ENCODE peak calls at places on chromosomes 4 and X, in seven cellular contexts. One of them, this sample, is unnamed.

GRCh38 chr4:169417629-169418282 is 147.0 kb upstream of the SH3RF1 start:
- DNase-seq in tibial nerve: no peak
- DNase-seq in MM.1S: no peak
- DNase-seq in neural progenitor cell: no peak
- DNase-seq in thyroid gland: no peak
- DNase-seq in iPS DF 6.9: no peak
- DNase-seq in mesenchymal stem cell: no peak
- DNase-seq in this sample: no peak

GRCh38 chr4:123699823-123700822 is 303.5 kb downstream of the SPRY1 start:
- DNase-seq in neural progenitor cell: peak; percentile 10
- DNase-seq in iPS DF 6.9: no peak
- DNase-seq in MM.1S: no peak
- DNase-seq in thyroid gland: no peak
- DNase-seq in tibial nerve: no peak
- DNase-seq in mesenchymal stem cell: peak; percentile 88
- DNase-seq in this sample: peak; percentile 42

GRCh38 chr4:142500966-142501365 is 345.1 kb downstream of the INPP4B start:
- DNase-seq in thyroid gland: no peak
- DNase-seq in mesenchymal stem cell: no peak
- DNase-seq in neural progenitor cell: no peak
- DNase-seq in iPS DF 6.9: no peak
- DNase-seq in tibial nerve: no peak
- DNase-seq in MM.1S: no peak
- DNase-seq in this sample: no peak

GRCh38 chr4:15920723-15921591 is 17.6 kb downstream of the FGFBP1 start:
- DNase-seq in neural progenitor cell: no peak
- DNase-seq in mesenchymal stem cell: peak; percentile 96
- DNase-seq in iPS DF 6.9: no peak
- DNase-seq in MM.1S: no peak
- DNase-seq in tibial nerve: peak; percentile 20
- DNase-seq in thyroid gland: peak; percentile 68
- DNase-seq in this sample: peak; percentile 26

GRCh38 chrX:47936224-47936939 is 67.4 kb downstream of the ZNF182 start:
- DNase-seq in thyroid gland: no peak
- DNase-seq in neural progenitor cell: peak; percentile 17
- DNase-seq in tibial nerve: no peak
- DNase-seq in MM.1S: peak; percentile 80
- DNase-seq in mesenchymal stem cell: no peak
- DNase-seq in iPS DF 6.9: no peak
- DNase-seq in this sample: no peak

GRCh38 chr4:113289736-113290135 is 240.3 kb downstream of the ANK2 start:
- DNase-seq in neural progenitor cell: no peak
- DNase-seq in tibial nerve: no peak
- DNase-seq in iPS DF 6.9: no peak
- DNase-seq in thyroid gland: no peak
- DNase-seq in MM.1S: no peak
- DNase-seq in mesenchymal stem cell: no peak
- DNase-seq in this sample: no peak

GRCh38 chrX:51463322-51463721 is 33.1 kb downstream of the NUDT11 start:
- DNase-seq in neural progenitor cell: no peak
- DNase-seq in iPS DF 6.9: no peak
- DNase-seq in MM.1S: no peak
- DNase-seq in thyroid gland: no peak
- DNase-seq in mesenchymal stem cell: no peak
- DNase-seq in tibial nerve: no peak
- DNase-seq in this sample: no peak

GRCh38 chrX:41887691-41888090 is 35.7 kb downstream of the CASK start:
- DNase-seq in neural progenitor cell: no peak
- DNase-seq in tibial nerve: no peak
- DNase-seq in MM.1S: no peak
- DNase-seq in mesenchymal stem cell: no peak
- DNase-seq in thyroid gland: no peak
- DNase-seq in iPS DF 6.9: no peak
- DNase-seq in this sample: no peak

GRCh38 chr4:142940614-142941013 is 94.5 kb upstream of the INPP4B start:
- DNase-seq in MM.1S: no peak
- DNase-seq in iPS DF 6.9: no peak
- DNase-seq in tibial nerve: no peak
- DNase-seq in neural progenitor cell: no peak
- DNase-seq in thyroid gland: peak; percentile 25
- DNase-seq in mesenchymal stem cell: no peak
- DNase-seq in this sample: peak; percentile 36

GRCh38 chrX:37716502-37717068 is 31.0 kb downstream of the XK start:
- DNase-seq in neural progenitor cell: no peak
- DNase-seq in thyroid gland: no peak
- DNase-seq in iPS DF 6.9: no peak
- DNase-seq in tibial nerve: no peak
- DNase-seq in mesenchymal stem cell: no peak
- DNase-seq in MM.1S: no peak
- DNase-seq in this sample: no peak

GRCh38 chrX:11953615-11954014 is 184.7 kb upstream of the FRMPD4 start:
- DNase-seq in iPS DF 6.9: no peak
- DNase-seq in tibial nerve: no peak
- DNase-seq in MM.1S: no peak
- DNase-seq in neural progenitor cell: peak; percentile 42
- DNase-seq in mesenchymal stem cell: peak; percentile 92
- DNase-seq in thyroid gland: no peak
- DNase-seq in this sample: no peak

GRCh38 chr4:21699437-21699836 is 249.1 kb downstream of the KCNIP4 start:
- DNase-seq in MM.1S: no peak
- DNase-seq in thyroid gland: no peak
- DNase-seq in iPS DF 6.9: no peak
- DNase-seq in mesenchymal stem cell: no peak
- DNase-seq in tibial nerve: no peak
- DNase-seq in neural progenitor cell: peak; percentile 7
- DNase-seq in this sample: no peak

GRCh38 chr4:88597970-88598369 is 5.7 kb downstream of the HERC3 start:
- DNase-seq in neural progenitor cell: peak; percentile 36
- DNase-seq in mesenchymal stem cell: no peak
- DNase-seq in thyroid gland: no peak
- DNase-seq in tibial nerve: no peak
- DNase-seq in MM.1S: no peak
- DNase-seq in iPS DF 6.9: no peak
- DNase-seq in this sample: no peak

GRCh38 chr4:184310171-184310567 is 92.5 kb upstream of the ENPP6 start:
- DNase-seq in iPS DF 6.9: peak; percentile 25
- DNase-seq in neural progenitor cell: no peak
- DNase-seq in tibial nerve: no peak
- DNase-seq in MM.1S: no peak
- DNase-seq in thyroid gland: no peak
- DNase-seq in mesenchymal stem cell: no peak
- DNase-seq in this sample: no peak

GRCh38 chr4:40525811-40526598 is 103.7 kb downstream of the RBM47 start:
- DNase-seq in mesenchymal stem cell: peak; percentile 90
- DNase-seq in tibial nerve: no peak
- DNase-seq in neural progenitor cell: no peak
- DNase-seq in iPS DF 6.9: no peak
- DNase-seq in MM.1S: no peak
- DNase-seq in thyroid gland: peak; percentile 81
- DNase-seq in this sample: no peak

GRCh38 chrX:38868941-38869378 is 67.7 kb downstream of the MID1IP1 start:
- DNase-seq in thyroid gland: no peak
- DNase-seq in neural progenitor cell: no peak
- DNase-seq in MM.1S: no peak
- DNase-seq in tibial nerve: no peak
- DNase-seq in mesenchymal stem cell: peak; percentile 86
- DNase-seq in iPS DF 6.9: no peak
- DNase-seq in this sample: no peak

GRCh38 chrX:24025741-24026402 is 1.1 kb downstream of the KLHL15 start:
- DNase-seq in iPS DF 6.9: no peak
- DNase-seq in neural progenitor cell: no peak
- DNase-seq in tibial nerve: peak; percentile 14
- DNase-seq in mesenchymal stem cell: peak; percentile 76
- DNase-seq in thyroid gland: peak; percentile 21
- DNase-seq in MM.1S: no peak
- DNase-seq in this sample: no peak

GRCh38 chrX:154349979-154350378 is 24.5 kb downstream of the FLNA start:
- DNase-seq in thyroid gland: no peak
- DNase-seq in MM.1S: no peak
- DNase-seq in mesenchymal stem cell: no peak
- DNase-seq in tibial nerve: no peak
- DNase-seq in neural progenitor cell: no peak
- DNase-seq in iPS DF 6.9: no peak
- DNase-seq in this sample: no peak
- H3K36me3 ChIP-seq in thyroid gland: peaks cover 17% of the 10 kb centered on the region
- H3K36me3 ChIP-seq in MM.1S: no peaks in the 10 kb centered on the region
- H3K36me3 ChIP-seq in mesenchymal stem cell: peaks cover 67% of the 10 kb centered on the region
- H3K36me3 ChIP-seq in tibial nerve: peaks cover 5% of the 10 kb centered on the region
- H3K36me3 ChIP-seq in neural progenitor cell: no peaks in the 10 kb centered on the region
- H3K36me3 ChIP-seq in iPS DF 6.9: peaks cover 61% of the 10 kb centered on the region
- H3K36me3 ChIP-seq in this sample: peaks cover 5% of the 10 kb centered on the region

GRCh38 chr4:121707344-121707743 is 10.6 kb upstream of the ANXA5 start:
- DNase-seq in iPS DF 6.9: no peak
- DNase-seq in thyroid gland: no peak
- DNase-seq in mesenchymal stem cell: no peak
- DNase-seq in tibial nerve: no peak
- DNase-seq in neural progenitor cell: no peak
- DNase-seq in MM.1S: no peak
- DNase-seq in this sample: no peak

GRCh38 chr4:121709766-121710405 is 13.1 kb upstream of the ANXA5 start:
- DNase-seq in MM.1S: no peak
- DNase-seq in mesenchymal stem cell: no peak
- DNase-seq in thyroid gland: no peak
- DNase-seq in iPS DF 6.9: no peak
- DNase-seq in tibial nerve: no peak
- DNase-seq in neural progenitor cell: no peak
- DNase-seq in this sample: no peak

GRCh38 chr4:121702136-121702535 is 5.4 kb upstream of the ANXA5 start:
- DNase-seq in neural progenitor cell: no peak
- DNase-seq in thyroid gland: no peak
- DNase-seq in tibial nerve: no peak
- DNase-seq in MM.1S: no peak
- DNase-seq in iPS DF 6.9: no peak
- DNase-seq in mesenchymal stem cell: no peak
- DNase-seq in this sample: no peak

GRCh38 chr4:121705521-121705920 is 8.7 kb upstream of the ANXA5 start:
- DNase-seq in neural progenitor cell: no peak
- DNase-seq in iPS DF 6.9: no peak
- DNase-seq in MM.1S: no peak
- DNase-seq in tibial nerve: no peak
- DNase-seq in mesenchymal stem cell: no peak
- DNase-seq in thyroid gland: no peak
- DNase-seq in this sample: no peak

GRCh38 chr4:121706595-121707021 is 9.8 kb upstream of the ANXA5 start:
- DNase-seq in thyroid gland: no peak
- DNase-seq in mesenchymal stem cell: peak; percentile 85
- DNase-seq in tibial nerve: no peak
- DNase-seq in MM.1S: no peak
- DNase-seq in neural progenitor cell: no peak
- DNase-seq in iPS DF 6.9: no peak
- DNase-seq in this sample: peak; percentile 36
- H3K4me1 ChIP-seq in thyroid gland: no peaks in the 10 kb centered on the region
- H3K4me1 ChIP-seq in mesenchymal stem cell: peaks cover 6% of the 10 kb centered on the region
- H3K4me1 ChIP-seq in tibial nerve: peaks cover 6% of the 10 kb centered on the region
- H3K4me1 ChIP-seq in MM.1S: no peaks in the 10 kb centered on the region
- H3K4me1 ChIP-seq in neural progenitor cell: peaks cover 3% of the 10 kb centered on the region
- H3K4me1 ChIP-seq in iPS DF 6.9: no peaks in the 10 kb centered on the region
- H3K4me1 ChIP-seq in this sample: peaks cover 14% of the 10 kb centered on the region

GRCh38 chr4:1987296-1987695 is 21.5 kb downstream of the NELFA start:
- DNase-seq in tibial nerve: no peak
- DNase-seq in neural progenitor cell: no peak
- DNase-seq in thyroid gland: no peak
- DNase-seq in MM.1S: no peak
- DNase-seq in iPS DF 6.9: no peak
- DNase-seq in mesenchymal stem cell: no peak
- DNase-seq in this sample: no peak

GRCh38 chr4:1985287-1985686 is 23.5 kb downstream of the NELFA start:
- DNase-seq in MM.1S: no peak
- DNase-seq in neural progenitor cell: no peak
- DNase-seq in iPS DF 6.9: no peak
- DNase-seq in tibial nerve: no peak
- DNase-seq in thyroid gland: no peak
- DNase-seq in mesenchymal stem cell: no peak
- DNase-seq in this sample: no peak

GRCh38 chr4:1985780-1986577 is 22.8 kb downstream of the NELFA start:
- DNase-seq in iPS DF 6.9: no peak
- DNase-seq in MM.1S: peak; percentile 2
- DNase-seq in neural progenitor cell: no peak
- DNase-seq in tibial nerve: no peak
- DNase-seq in mesenchymal stem cell: no peak
- DNase-seq in thyroid gland: no peak
- DNase-seq in this sample: no peak

GRCh38 chr4:1987721-1988326 is 20.9 kb downstream of the NELFA start:
- DNase-seq in tibial nerve: no peak
- DNase-seq in iPS DF 6.9: no peak
- DNase-seq in MM.1S: no peak
- DNase-seq in thyroid gland: no peak
- DNase-seq in neural progenitor cell: no peak
- DNase-seq in mesenchymal stem cell: no peak
- DNase-seq in this sample: no peak

DNA sequence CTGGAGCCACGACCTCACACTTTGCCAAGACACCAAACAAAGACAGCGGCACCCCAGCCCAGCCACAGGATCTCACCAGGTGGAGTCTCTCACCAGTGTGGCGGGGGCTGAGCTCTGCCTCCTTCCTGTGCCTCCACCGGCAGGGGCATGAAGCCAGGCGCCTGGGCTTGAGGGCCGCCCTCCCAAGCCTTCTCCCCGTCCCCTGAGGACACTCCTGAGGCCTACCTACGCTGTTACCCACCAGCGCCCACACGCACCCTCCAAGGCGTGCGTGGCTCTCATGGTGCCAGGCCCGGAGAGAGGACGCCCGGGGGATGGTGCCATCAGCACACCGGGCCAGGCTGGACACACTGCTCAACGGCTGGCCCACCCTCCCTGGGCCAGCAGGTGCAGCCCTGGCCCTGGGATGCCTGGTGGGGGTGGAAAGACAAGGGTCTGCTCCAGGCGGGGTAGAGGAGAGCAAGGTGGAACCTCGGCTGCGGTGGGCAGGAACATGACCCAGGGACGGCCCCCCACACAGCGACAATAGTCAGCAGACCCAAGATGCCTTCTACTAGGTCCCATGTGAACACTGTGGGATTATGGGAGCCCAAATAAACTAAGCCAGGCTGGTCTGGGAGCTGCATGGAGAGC is 22.1 kb downstream of the NELFA start:
- DNase-seq in thyroid gland: no peak
- DNase-seq in tibial nerve: no peak
- DNase-seq in iPS DF 6.9: no peak
- DNase-seq in MM.1S: peak; percentile 3
- DNase-seq in neural progenitor cell: no peak
- DNase-seq in mesenchymal stem cell: no peak
- DNase-seq in this sample: no peak
- H3K27ac ChIP-seq in thyroid gland: no peak overlapping the region
- H3K27ac ChIP-seq in tibial nerve: no peak overlapping the region
- H3K27ac ChIP-seq in iPS DF 6.9: no peak overlapping the region
- H3K27ac ChIP-seq in MM.1S: no peak overlapping the region
- H3K27ac ChIP-seq in neural progenitor cell: no peak overlapping the region
- H3K27ac ChIP-seq in mesenchymal stem cell: no peak overlapping the region
- H3K27ac ChIP-seq in this sample: no peak overlapping the region

DNA sequence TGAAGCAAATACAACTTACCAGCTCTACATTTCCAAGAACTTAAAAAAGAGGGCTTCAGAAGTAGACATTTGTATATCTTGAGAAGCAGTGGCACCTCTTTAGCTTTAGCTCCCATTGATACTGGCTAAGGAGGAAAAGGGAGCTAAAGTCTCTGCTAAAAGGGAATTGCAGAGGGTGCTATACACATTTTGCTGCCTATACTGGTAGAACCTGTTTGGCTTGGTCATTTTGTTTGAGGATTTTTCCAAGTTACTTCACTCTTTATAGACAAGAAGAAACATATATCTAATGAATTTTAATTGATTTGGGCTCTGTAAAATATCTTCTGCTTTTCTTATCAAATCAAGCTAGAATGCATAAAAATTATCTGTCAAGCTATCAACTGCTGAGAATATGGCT is 11.8 kb downstream of the PAPSS1 start:
- DNase-seq in mesenchymal stem cell: no peak
- DNase-seq in thyroid gland: no peak
- DNase-seq in neural progenitor cell: no peak
- DNase-seq in MM.1S: no peak
- DNase-seq in iPS DF 6.9: no peak
- DNase-seq in tibial nerve: no peak
- DNase-seq in this sample: no peak
- H3K36me3 ChIP-seq in mesenchymal stem cell: no peaks in the 10 kb centered on the region
- H3K36me3 ChIP-seq in thyroid gland: no peaks in the 10 kb centered on the region
- H3K36me3 ChIP-seq in neural progenitor cell: peaks cover 8% of the 10 kb centered on the region
- H3K36me3 ChIP-seq in MM.1S: no peaks in the 10 kb centered on the region
- H3K36me3 ChIP-seq in iPS DF 6.9: peaks cover 2% of the 10 kb centered on the region
- H3K36me3 ChIP-seq in tibial nerve: no peaks in the 10 kb centered on the region
- H3K36me3 ChIP-seq in this sample: no peaks in the 10 kb centered on the region

This sample was measured in SJCRH30.